ENCODE peak calls at places on chromosomes 12 and 14, in seven cellular contexts. Y is esophagus squamous epithelium, Q is dorsolateral prefrontal cortex, Z is endothelial cell, I is progenitor cell of endocrine pancreas, W is thoracic aorta, S is DND-41. V is an unnamed sample.

GRCh38 chr12:6193853-6194815 is 6.1 kb upstream of the CD9 start:
- DNase-seq in S (no peak), W (no peak), Q (no peak), I (no peak), Z (no peak), Y (no peak), V (peak)

GRCh38 chr14:23567186-23568020 is at the start of gene AP1G2:
- DNase-seq in W (no peak), Y (peak), Z (peak), S (peak), I (peak), Q (peak), V (peak)

GRCh38 chr12:69468237-69469026 is 1.8 kb upstream of the FRS2 start:
- DNase-seq in I (no peak), S (no peak), Z (no peak), W (no peak), Y (no peak), Q (no peak), V (peak)

GRCh38 chr12:39176376-39176775 is 266.5 kb downstream of the KIF21A start:
- DNase-seq in W (no peak), Q (no peak), Z (no peak), I (no peak), Y (no peak), S (no peak), V (no peak)

GRCh38 chr12:6769681-6770080 is 2.6 kb upstream of the LAG3 start:
- DNase-seq in Q (no peak), Y (no peak), I (no peak), S (no peak), W (no peak), Z (no peak), V (no peak)

GRCh38 chr14:92677087-92677668 is 71.2 kb downstream of the LGMN start:
- DNase-seq in W (no peak), S (no peak), I (no peak), Q (no peak), Y (no peak), Z (no peak), V (peak)

GRCh38 chr12:57738661-57739237 is at the start of gene AGAP2:
- DNase-seq in I (no peak), W (no peak), Y (no peak), S (no peak), Q (peak), Z (peak), V (no peak)

GRCh38 chr12:12376636-12377448 is 20.0 kb downstream of the BORCS5 start:
- DNase-seq in I (no peak), Y (no peak), Z (no peak), Q (no peak), W (no peak), S (peak), V (peak)

GRCh38 chr12:104928036-104928770 is 29.9 kb downstream of the SLC41A2 start:
- DNase-seq in Z (no peak), S (no peak), Q (no peak), I (no peak), W (no peak), Y (no peak), V (no peak)

GRCh38 chr12:1443421-1444141 is 150.8 kb downstream of the FBXL14 start:
- DNase-seq in S (no peak), Y (no peak), Q (no peak), W (no peak), Z (no peak), I (no peak), V (no peak)

GRCh38 chr12:131908082-131908715 is 13.8 kb downstream of the ULK1 start:
- DNase-seq in Y (no peak), Z (no peak), W (no peak), Q (no peak), I (no peak), S (no peak), V (no peak)

GRCh38 chr12:12474471-12474928 is 88.2 kb downstream of the DUSP16 start:
- DNase-seq in Z (no peak), W (no peak), I (no peak), Y (no peak), Q (no peak), S (no peak), V (peak)

GRCh38 chr12:83634726-83635267 is 948.1 kb downstream of the TMTC2 start:
- DNase-seq in I (no peak), S (no peak), W (no peak), Z (no peak), Y (no peak), Q (no peak), V (no peak)

GRCh38 chr12:30989754-30990153 is 63.2 kb downstream of the TSPAN11 start:
- DNase-seq in W (no peak), I (no peak), Y (no peak), Z (peak), S (peak), Q (no peak), V (peak)

GRCh38 chr14:69152181-69152943 is 557 bp downstream of the DCAF5 start:
- DNase-seq in Q (no peak), Z (peak), W (no peak), S (peak), Y (no peak), I (no peak), V (peak)

GRCh38 chr14:33986804-33987203 is 35.9 kb upstream of the EGLN3 start:
- DNase-seq in Q (no peak), Z (no peak), S (no peak), Y (no peak), I (no peak), W (no peak), V (no peak)

GRCh38 chr12:10307630-10308029 is at the start of gene KLRD1:
- DNase-seq in Y (no peak), S (no peak), I (no peak), W (no peak), Q (no peak), Z (no peak), V (no peak)

GRCh38 chr12:80632835-80633234 is 74.6 kb upstream of the MYF6 start:
- DNase-seq in Q (no peak), Y (no peak), Z (peak), I (no peak), S (no peak), W (no peak), V (no peak)

GRCh38 chr14:100535287-100536131 is 51.7 kb downstream of the BEGAIN start:
- DNase-seq in W (no peak), Z (no peak), S (peak), Y (no peak), Q (peak), I (no peak), V (no peak)

GRCh38 chr14:98685725-98686124 is 586.3 kb downstream of the BCL11B start:
- DNase-seq in W (no peak), I (no peak), S (no peak), Z (no peak), Q (peak), Y (no peak), V (no peak)

GRCh38 chr12:79844693-79845092 is 90.2 kb downstream of the PPP1R12A start:
- DNase-seq in Q (no peak), S (no peak), Y (no peak), W (no peak), Z (no peak), I (no peak), V (no peak)

GRCh38 chr12:82090188-82090587 is 268.0 kb downstream of the CCDC59 start:
- DNase-seq in W (no peak), Q (no peak), I (no peak), S (no peak), Y (no peak), Z (no peak), V (no peak)

GRCh38 chr14:55339770-55340169 is 68.5 kb downstream of the FBXO34 start:
- DNase-seq in S (no peak), Z (no peak), Y (no peak), Q (no peak), W (no peak), I (no peak), V (peak)

GRCh38 chr12:76636141-76636692 is 76.6 kb upstream of the OSBPL8 start:
- DNase-seq in Z (no peak), I (no peak), S (no peak), W (no peak), Y (no peak), Q (no peak), V (peak)

GRCh38 chr12:100798799-100799198 is 4.2 kb downstream of the ANO4 start:
- DNase-seq in W (no peak), Y (no peak), I (no peak), S (no peak), Q (no peak), Z (no peak), V (no peak)

GRCh38 chr12:81530352-81530751 is 228.8 kb downstream of the PPFIA2 start:
- DNase-seq in I (no peak), Z (no peak), Y (no peak), W (no peak), S (no peak), Q (no peak), V (no peak)

GRCh38 chr14:69049675-69050074 is 70.6 kb upstream of the ACTN1 start:
- DNase-seq in W (no peak), S (no peak), Z (no peak), I (no peak), Q (no peak), Y (no peak), V (no peak)

GRCh38 chr12:10101042-10101579 is 2.3 kb upstream of the CLEC1A start:
- DNase-seq in S (no peak), Y (no peak), Z (no peak), Q (no peak), I (no peak), W (no peak), V (no peak)

GRCh38 chr12:67430708-67431335 is 161.7 kb downstream of the CAND1 start:
- DNase-seq in W (no peak), Q (no peak), S (no peak), I (no peak), Y (no peak), Z (no peak), V (no peak)

GRCh38 chr12:24415934-24416333 is 466.5 kb upstream of the SOX5 start:
- DNase-seq in Z (no peak), S (no peak), W (no peak), Y (no peak), I (no peak), Q (no peak), V (no peak)

GRCh38 chr12:17810399-17810798 is 279.6 kb downstream of the RERGL start:
- DNase-seq in S (no peak), W (no peak), Y (no peak), Q (no peak), I (no peak), Z (no peak), V (no peak)

GRCh38 chr12:79658221-79658620 is 32.5 kb downstream of the PAWR start:
- DNase-seq in W (no peak), Z (no peak), Q (no peak), I (no peak), Y (no peak), S (no peak), V (no peak)

GRCh38 chr14:38255408-38255672 is 553 bp downstream of the CLEC14A start:
- DNase-seq in S (no peak), Y (no peak), W (no peak), Z (peak), Q (no peak), I (peak), V (peak)

GRCh38 chr14:98494582-98494981 is 777.4 kb downstream of the BCL11B start:
- DNase-seq in Y (no peak), S (no peak), I (no peak), Q (no peak), W (no peak), Z (no peak), V (peak)

GRCh38 chr12:3614806-3615466 is 123.9 kb downstream of the PRMT8 start:
- DNase-seq in W (no peak), Q (peak), Z (no peak), I (no peak), S (no peak), Y (no peak), V (no peak)

GRCh38 chr14:80055912-80056801 is 155.1 kb downstream of the DIO2 start:
- DNase-seq in Z (peak), Y (no peak), W (no peak), S (peak), Q (peak), I (peak), V (peak)

GRCh38 chr12:12016284-12017100 is 54.2 kb upstream of the BCL2L14 start:
- DNase-seq in I (no peak), Q (no peak), S (no peak), Y (no peak), Z (no peak), W (no peak), V (peak)

GRCh38 chr12:85866929-85867776 is 6.9 kb upstream of the NTS start:
- DNase-seq in I (no peak), S (no peak), Z (peak), Y (no peak), W (no peak), Q (no peak), V (peak)

GRCh38 chr12:80939231-80939950 is 1.7 kb upstream of the LIN7A start:
- DNase-seq in Y (no peak), S (no peak), Q (no peak), W (no peak), Z (no peak), I (no peak), V (no peak)

GRCh38 chr12:114245555-114245954 is 160.4 kb downstream of the TBX5 start:
- DNase-seq in Z (no peak), Q (no peak), W (no peak), S (no peak), I (no peak), Y (no peak), V (no peak)
- TF ChIP-seq CTCF in Z (no peak), Q (no peak), W (no peak), S (no peak), I (peak), Y (no peak), V (no peak)

GRCh38 chr14:29759521-29760340 is 167.9 kb downstream of the PRKD1 start:
- DNase-seq in Y (no peak), Q (no peak), Z (no peak), W (no peak), I (no peak), S (no peak), V (no peak)
- TF ChIP-seq CTCF in Y (no peak), Q (no peak), Z (no peak), W (no peak), I (no peak), S (no peak), V (no peak)

DNA sequence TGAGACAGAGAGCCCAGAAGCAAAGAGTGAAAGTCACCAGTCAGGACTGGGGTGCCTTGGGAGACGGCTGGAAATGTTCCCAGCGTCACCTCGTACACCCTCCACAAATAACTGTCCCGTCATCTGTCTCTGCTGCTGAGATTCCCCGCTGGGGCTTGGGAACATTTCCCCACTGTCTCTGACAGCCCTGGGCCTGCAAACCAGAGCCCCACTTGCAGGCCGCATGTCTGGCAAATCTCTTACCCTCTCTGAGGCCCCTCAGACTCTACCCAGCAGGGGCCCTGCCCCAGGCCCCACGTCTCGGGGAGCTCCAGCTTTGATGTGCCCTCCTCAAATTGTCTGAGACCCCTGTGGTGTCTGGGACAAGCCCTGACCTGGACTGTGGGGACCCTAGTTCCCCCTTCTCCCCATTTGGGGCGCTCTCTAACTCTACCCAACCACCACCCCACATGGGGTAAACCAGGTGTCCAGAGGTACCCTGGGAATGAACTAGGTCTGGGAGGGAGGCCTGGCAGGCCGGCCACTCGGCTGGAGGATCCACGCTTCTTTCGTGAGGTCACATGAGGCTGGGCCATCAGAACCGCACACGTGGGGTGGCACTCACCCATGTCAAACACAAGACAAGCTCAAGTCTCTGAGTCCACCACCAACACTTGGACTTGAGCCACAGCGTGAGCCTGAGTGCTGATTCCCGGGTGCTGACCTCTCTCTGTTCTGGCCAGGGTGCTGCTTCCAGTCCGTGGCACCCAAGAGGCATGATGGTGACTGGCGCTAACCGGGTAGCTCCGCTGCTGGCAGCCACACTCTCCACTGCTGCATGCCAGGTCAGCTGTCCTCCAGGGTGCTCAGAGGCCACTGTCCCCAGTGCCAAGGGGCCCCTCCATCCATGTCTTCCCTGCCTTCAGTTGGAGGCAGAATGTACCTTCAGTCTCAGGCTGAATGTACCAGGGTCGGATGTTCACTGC is 59.8 kb downstream of the DIO3 start:
- DNase-seq in Z (no peak), S (no peak), Y (no peak), W (no peak), Q (no peak), I (no peak), V (no peak)
- TF ChIP-seq CTCF in Z (no peak), S (no peak), Y (no peak), W (no peak), Q (no peak), I (no peak), V (no peak)

GRCh38 chr14:51239813-51240803 is at the start of gene TMX1:
- DNase-seq in Q (peak), S (peak), Y (peak), I (peak), Z (peak), W (peak), V (peak)
- TF ChIP-seq CTCF in Q (peak), S (peak), Y (no peak), I (peak), Z (no peak), W (peak), V (no peak)